ENCODE peak calls at places on chromosomes 2 and 18, in five cellular contexts. One of them, this sample, is unnamed.

GRCh38 chr2:98530114-98530513 is 78.2 kb downstream of the COA5 start:
- DNase-seq in sciatic nerve: no peak
- DNase-seq in amniotic stem cell: no peak
- DNase-seq in NCI-H345: no peak
- DNase-seq in occipital lobe: no peak
- DNase-seq in this sample: no peak

GRCh38 chr18:54958711-54959625 is at the start of gene CCDC68:
- DNase-seq in occipital lobe: no peak
- DNase-seq in amniotic stem cell: no peak
- DNase-seq in sciatic nerve: no peak
- DNase-seq in NCI-H345: no peak
- DNase-seq in this sample: no peak

GRCh38 chr18:26894426-26894825 is 28.9 kb upstream of the AQP4 start:
- DNase-seq in amniotic stem cell: no peak
- DNase-seq in NCI-H345: no peak
- DNase-seq in occipital lobe: no peak
- DNase-seq in sciatic nerve: no peak
- DNase-seq in this sample: no peak

GRCh38 chr2:98750593-98751282 is 19.8 kb upstream of the MGAT4A start:
- DNase-seq in NCI-H345: no peak
- DNase-seq in amniotic stem cell: no peak
- DNase-seq in occipital lobe: no peak
- DNase-seq in sciatic nerve: no peak
- DNase-seq in this sample: no peak

GRCh38 chr2:227793148-227793722 is 20.4 kb upstream of the CCL20 start:
- DNase-seq in NCI-H345: no peak
- DNase-seq in amniotic stem cell: no peak
- DNase-seq in sciatic nerve: no peak
- DNase-seq in occipital lobe: no peak
- DNase-seq in this sample: no peak

GRCh38 chr2:202149155-202149762 is 76.2 kb downstream of the KIAA2012 start:
- DNase-seq in occipital lobe: peak
- DNase-seq in NCI-H345: no peak
- DNase-seq in amniotic stem cell: no peak
- DNase-seq in sciatic nerve: peak
- DNase-seq in this sample: peak

GRCh38 chr2:152372438-152372984 is 37.5 kb downstream of the FMNL2 start:
- DNase-seq in NCI-H345: no peak
- DNase-seq in amniotic stem cell: no peak
- DNase-seq in sciatic nerve: no peak
- DNase-seq in occipital lobe: no peak
- DNase-seq in this sample: no peak

GRCh38 chr2:105842555-105842954 is 97.8 kb downstream of the NCK2 start:
- DNase-seq in NCI-H345: no peak
- DNase-seq in occipital lobe: no peak
- DNase-seq in sciatic nerve: no peak
- DNase-seq in amniotic stem cell: no peak
- DNase-seq in this sample: no peak

GRCh38 chr2:71939588-71940535 is 207.8 kb downstream of the CYP26B1 start:
- DNase-seq in NCI-H345: no peak
- DNase-seq in occipital lobe: no peak
- DNase-seq in sciatic nerve: peak
- DNase-seq in amniotic stem cell: no peak
- DNase-seq in this sample: no peak

GRCh38 chr2:128549646-128550260 is 231.1 kb upstream of the HS6ST1 start:
- DNase-seq in NCI-H345: no peak
- DNase-seq in sciatic nerve: peak
- DNase-seq in amniotic stem cell: no peak
- DNase-seq in occipital lobe: no peak
- DNase-seq in this sample: no peak

GRCh38 chr18:49094136-49094535 is 143.4 kb upstream of the SMAD7 start:
- DNase-seq in sciatic nerve: no peak
- DNase-seq in amniotic stem cell: no peak
- DNase-seq in NCI-H345: no peak
- DNase-seq in occipital lobe: no peak
- DNase-seq in this sample: no peak

GRCh38 chr2:32009479-32010256 is 1.1 kb downstream of the MEMO1 start:
- DNase-seq in amniotic stem cell: no peak
- DNase-seq in NCI-H345: peak
- DNase-seq in sciatic nerve: peak
- DNase-seq in occipital lobe: peak
- DNase-seq in this sample: peak

GRCh38 chr2:212208467-212208866 is 330.1 kb downstream of the ERBB4 start:
- DNase-seq in occipital lobe: no peak
- DNase-seq in amniotic stem cell: no peak
- DNase-seq in NCI-H345: no peak
- DNase-seq in sciatic nerve: no peak
- DNase-seq in this sample: no peak

GRCh38 chr2:147171961-147172360 is 672.9 kb upstream of the ACVR2A start:
- DNase-seq in NCI-H345: no peak
- DNase-seq in occipital lobe: no peak
- DNase-seq in amniotic stem cell: no peak
- DNase-seq in sciatic nerve: no peak
- DNase-seq in this sample: no peak

GRCh38 chr2:108370080-108370479 is 7.7 kb upstream of the SULT1C4 start:
- DNase-seq in amniotic stem cell: no peak
- DNase-seq in NCI-H345: no peak
- DNase-seq in sciatic nerve: no peak
- DNase-seq in occipital lobe: no peak
- DNase-seq in this sample: no peak

GRCh38 chr2:169184074-169184473 is 114.7 kb downstream of the DHRS9 start:
- DNase-seq in sciatic nerve: no peak
- DNase-seq in occipital lobe: no peak
- DNase-seq in NCI-H345: no peak
- DNase-seq in amniotic stem cell: no peak
- DNase-seq in this sample: no peak

This sample was measured in caudate nucleus.